ENCODE peak calls at places on chromosome 12, in nine cellular contexts. R, H, U, W, I, P, A, G and Y are unnamed samples.

GRCh38 chr12:57215668-57216013 is 953 bp upstream of the NXPH4 start:
- DNase-seq in R (no peak), H (no peak), U (no peak), W (no peak), I (no peak), P (peak; percentile 26), A (no peak), G (no peak), Y (peak; percentile 43)

GRCh38 chr12:122421263-122421814 is 1.1 kb downstream of the CLIP1 start:
- DNase-seq in R (peak; percentile 52), H (peak; percentile 60), U (peak; percentile 41), W (no peak), I (no peak), P (no peak), A (no peak), G (no peak), Y (no peak)

GRCh38 chr12:29552324-29552927 is 54.9 kb upstream of the OVCH1 start:
- DNase-seq in R (peak; percentile 60), H (peak; percentile 46), U (peak; percentile 53), W (peak; percentile 38), I (peak; percentile 72), P (peak; percentile 18), A (peak; percentile 76), G (peak; percentile 35), Y (peak; percentile 41)

GRCh38 chr12:56596815-56597214 is 33.3 kb downstream of the BAZ2A start:
- DNase-seq in R (no peak), H (no peak), U (no peak), W (peak; percentile 55), I (no peak), P (no peak), A (no peak), G (no peak), Y (no peak)

GRCh38 chr12:55843431-55843830 is 695 bp upstream of the MMP19 start:
- DNase-seq in R (no peak), H (no peak), U (no peak), W (no peak), I (no peak), P (no peak), A (no peak), G (no peak), Y (no peak)

GRCh38 chr12:56040151-56040550 is 1.6 kb upstream of the RPS26 start:
- DNase-seq in R (no peak), H (no peak), U (no peak), W (no peak), I (no peak), P (no peak), A (no peak), G (no peak), Y (no peak)

GRCh38 chr12:25323774-25324086 is 73.0 kb upstream of the KRAS start:
- DNase-seq in R (no peak), H (no peak), U (no peak), W (no peak), I (no peak), P (no peak), A (no peak), G (no peak), Y (no peak)

GRCh38 chr12:73057428-73057827 is 785.3 kb downstream of the TRHDE start:
- DNase-seq in R (no peak), H (no peak), U (no peak), W (peak; percentile 1), I (no peak), P (no peak), A (no peak), G (no peak), Y (no peak)

GRCh38 chr12:116492703-116493324 is 66.4 kb upstream of the MAP1LC3B2 start:
- DNase-seq in R (no peak), H (no peak), U (peak; percentile 86), W (no peak), I (no peak), P (no peak), A (no peak), G (no peak), Y (no peak)

GRCh38 chr12:74365178-74365964 is 172.3 kb upstream of the ATXN7L3B start:
- DNase-seq in R (no peak), H (peak; percentile 75), U (peak; percentile 63), W (peak; percentile 4), I (no peak), P (no peak), A (no peak), G (peak; percentile 5), Y (peak; percentile 9)

GRCh38 chr12:7008864-7009263 is 9.4 kb downstream of the LPCAT3 start:
- DNase-seq in R (no peak), H (no peak), U (no peak), W (no peak), I (no peak), P (no peak), A (no peak), G (no peak), Y (no peak)

GRCh38 chr12:54588110-54588831 is at the start of gene PPP1R1A:
- DNase-seq in R (peak; percentile 37), H (no peak), U (no peak), W (peak; percentile 95), I (peak; percentile 22), P (no peak), A (no peak), G (no peak), Y (peak; percentile 64)

GRCh38 chr12:19978193-19978592 is 390.1 kb upstream of the PDE3A start:
- DNase-seq in R (no peak), H (no peak), U (peak; percentile 15), W (no peak), I (no peak), P (no peak), A (no peak), G (no peak), Y (no peak)

GRCh38 chr12:96293093-96293492 is 98.9 kb downstream of the ELK3 start:
- DNase-seq in R (no peak), H (no peak), U (no peak), W (no peak), I (no peak), P (no peak), A (no peak), G (no peak), Y (no peak)

GRCh38 chr12:61566183-61566582 is 694.0 kb upstream of the USP15 start:
- DNase-seq in R (no peak), H (no peak), U (no peak), W (peak; percentile 1), I (no peak), P (no peak), A (no peak), G (no peak), Y (no peak)

GRCh38 chr12:50986961-50987737 is 34.8 kb downstream of the HIGD1C start:
- DNase-seq in R (no peak), H (peak; percentile 52), U (peak; percentile 33), W (peak; percentile 48), I (peak; percentile 11), P (no peak), A (peak; percentile 61), G (no peak), Y (peak; percentile 22)

GRCh38 chr12:121536058-121536928 is 44.5 kb downstream of the KDM2B start:
- DNase-seq in R (peak; percentile 92), H (peak; percentile 92), U (peak; percentile 26), W (peak; percentile 97), I (peak; percentile 26), P (peak; percentile 33), A (peak; percentile 83), G (peak; percentile 83), Y (peak; percentile 93)

GRCh38 chr12:11860026-11860425 is 210.6 kb downstream of the ETV6 start:
- DNase-seq in R (no peak), H (no peak), U (no peak), W (no peak), I (no peak), P (no peak), A (no peak), G (no peak), Y (no peak)

GRCh38 chr12:114744696-114745095 is 60.7 kb upstream of the TBX3 start:
- DNase-seq in R (no peak), H (no peak), U (no peak), W (no peak), I (no peak), P (no peak), A (peak; percentile 57), G (no peak), Y (no peak)